ENCODE peak calls at places on chromosomes 7 and 10, in six cellular contexts. One of them, this sample, is unnamed.
A peak's percentile ranks its signal among the peaks of the same experiment; 100 is the strongest.

GRCh38 chr7:131536361-131536849 is 20.0 kb downstream of the PODXL start:
- ATAC-seq in HepG2: no peak
- ATAC-seq in upper lobe of left lung: no peak
- ATAC-seq in Panc1: no peak
- ATAC-seq in HCT116: no peak
- ATAC-seq in GM12878: no peak
- ATAC-seq in this sample: no peak

GRCh38 chr7:31695856-31696255 is 8.8 kb downstream of the PPP1R17 start:
- ATAC-seq in HCT116: no peak
- ATAC-seq in upper lobe of left lung: peak; percentile 88
- ATAC-seq in HepG2: no peak
- ATAC-seq in Panc1: no peak
- ATAC-seq in GM12878: peak; percentile 81
- ATAC-seq in this sample: peak; percentile 66

GRCh38 chr10:13512564-13512963 is 16.2 kb downstream of the BEND7 start:
- ATAC-seq in GM12878: no peak
- ATAC-seq in Panc1: no peak
- ATAC-seq in HCT116: no peak
- ATAC-seq in upper lobe of left lung: no peak
- ATAC-seq in HepG2: no peak
- ATAC-seq in this sample: no peak

GRCh38 chr7:148733496-148733895 is 34.8 kb downstream of the CUL1 start:
- ATAC-seq in Panc1: no peak
- ATAC-seq in HCT116: no peak
- ATAC-seq in GM12878: no peak
- ATAC-seq in upper lobe of left lung: no peak
- ATAC-seq in HepG2: no peak
- ATAC-seq in this sample: no peak

GRCh38 chr10:35843524-35844171 is 201.6 kb upstream of the FZD8 start:
- ATAC-seq in Panc1: no peak
- ATAC-seq in upper lobe of left lung: no peak
- ATAC-seq in HepG2: no peak
- ATAC-seq in GM12878: no peak
- ATAC-seq in HCT116: no peak
- ATAC-seq in this sample: no peak

GRCh38 chr7:542131-542934 is 22.7 kb upstream of the PDGFA start:
- ATAC-seq in GM12878: no peak
- ATAC-seq in upper lobe of left lung: no peak
- ATAC-seq in Panc1: no peak
- ATAC-seq in HepG2: no peak
- ATAC-seq in HCT116: no peak
- ATAC-seq in this sample: no peak

GRCh38 chr10:86823565-86823964 is 67.1 kb downstream of the BMPR1A start:
- ATAC-seq in upper lobe of left lung: no peak
- ATAC-seq in HCT116: no peak
- ATAC-seq in GM12878: no peak
- ATAC-seq in Panc1: peak; percentile 43
- ATAC-seq in HepG2: no peak
- ATAC-seq in this sample: no peak

GRCh38 chr7:40530292-40530691 is 395.5 kb downstream of the SUGCT start:
- ATAC-seq in HepG2: no peak
- ATAC-seq in upper lobe of left lung: no peak
- ATAC-seq in Panc1: no peak
- ATAC-seq in GM12878: no peak
- ATAC-seq in HCT116: no peak
- ATAC-seq in this sample: no peak

GRCh38 chr7:69452797-69453196 is 145.5 kb upstream of the AUTS2 start:
- ATAC-seq in upper lobe of left lung: no peak
- ATAC-seq in GM12878: no peak
- ATAC-seq in HCT116: no peak
- ATAC-seq in Panc1: no peak
- ATAC-seq in HepG2: no peak
- ATAC-seq in this sample: no peak

GRCh38 chr7:33982425-33982786 is 77.1 kb downstream of the BMPER start:
- ATAC-seq in GM12878: no peak
- ATAC-seq in HCT116: peak; percentile 19
- ATAC-seq in HepG2: no peak
- ATAC-seq in Panc1: no peak
- ATAC-seq in upper lobe of left lung: no peak
- ATAC-seq in this sample: no peak
- TF ChIP-seq CTCF in GM12878: no peak
- TF ChIP-seq CTCF in HCT116: peak; percentile 64
- TF ChIP-seq CTCF in HepG2: peak; percentile 36
- TF ChIP-seq CTCF in Panc1: peak; percentile 19
- TF ChIP-seq CTCF in upper lobe of left lung: peak; percentile 26
- TF ChIP-seq CTCF in this sample: peak; percentile 16

GRCh38 chr10:98031440-98031839 is 1.0 kb upstream of the CRTAC1 start:
- ATAC-seq in Panc1: no peak
- ATAC-seq in HepG2: no peak
- ATAC-seq in HCT116: no peak
- ATAC-seq in GM12878: no peak
- ATAC-seq in upper lobe of left lung: no peak
- ATAC-seq in this sample: no peak
- H3K27me3 ChIP-seq in Panc1: peaks cover 54% of the 10 kb centered on the region
- H3K27me3 ChIP-seq in HepG2: peaks cover 7% of the 10 kb centered on the region
- H3K27me3 ChIP-seq in HCT116: peaks cover 41% of the 10 kb centered on the region
- H3K27me3 ChIP-seq in GM12878: peaks cover 5% of the 10 kb centered on the region
- H3K27me3 ChIP-seq in upper lobe of left lung: peaks cover 25% of the 10 kb centered on the region
- H3K27me3 ChIP-seq in this sample: peaks cover 90% of the 10 kb centered on the region

GRCh38 chr10:75231672-75232581 is 3.8 kb downstream of the COMTD1 start:
- ATAC-seq in HepG2: no peak
- ATAC-seq in HCT116: no peak
- ATAC-seq in GM12878: no peak
- ATAC-seq in Panc1: no peak
- ATAC-seq in upper lobe of left lung: no peak
- ATAC-seq in this sample: no peak

GRCh38 chr10:75228278-75228677 is 7.5 kb downstream of the COMTD1 start:
- ATAC-seq in GM12878: no peak
- ATAC-seq in Panc1: no peak
- ATAC-seq in HepG2: no peak
- ATAC-seq in upper lobe of left lung: no peak
- ATAC-seq in HCT116: no peak
- ATAC-seq in this sample: no peak

GRCh38 chr10:75229961-75230360 is 5.8 kb downstream of the COMTD1 start:
- ATAC-seq in Panc1: no peak
- ATAC-seq in GM12878: no peak
- ATAC-seq in upper lobe of left lung: no peak
- ATAC-seq in HepG2: no peak
- ATAC-seq in HCT116: no peak
- ATAC-seq in this sample: no peak

GRCh38 chr10:75228834-75229233 is 6.9 kb downstream of the COMTD1 start:
- ATAC-seq in HepG2: no peak
- ATAC-seq in HCT116: no peak
- ATAC-seq in Panc1: no peak
- ATAC-seq in upper lobe of left lung: no peak
- ATAC-seq in GM12878: no peak
- ATAC-seq in this sample: no peak

GRCh38 chr10:75230600-75231038 is 5.1 kb downstream of the COMTD1 start:
- ATAC-seq in GM12878: peak; percentile 43
- ATAC-seq in HepG2: peak; percentile 15
- ATAC-seq in upper lobe of left lung: peak; percentile 59
- ATAC-seq in HCT116: peak; percentile 28
- ATAC-seq in Panc1: peak; percentile 20
- ATAC-seq in this sample: peak; percentile 35
- TF ChIP-seq POLR2AphosphoS5 in GM12878: no peak
- TF ChIP-seq POLR2AphosphoS5 in HepG2: no peak
- TF ChIP-seq POLR2AphosphoS5 in upper lobe of left lung: no peak
- TF ChIP-seq POLR2AphosphoS5 in HCT116: no peak
- TF ChIP-seq POLR2AphosphoS5 in Panc1: no peak
- TF ChIP-seq POLR2AphosphoS5 in this sample: peak; percentile 30

DNA sequence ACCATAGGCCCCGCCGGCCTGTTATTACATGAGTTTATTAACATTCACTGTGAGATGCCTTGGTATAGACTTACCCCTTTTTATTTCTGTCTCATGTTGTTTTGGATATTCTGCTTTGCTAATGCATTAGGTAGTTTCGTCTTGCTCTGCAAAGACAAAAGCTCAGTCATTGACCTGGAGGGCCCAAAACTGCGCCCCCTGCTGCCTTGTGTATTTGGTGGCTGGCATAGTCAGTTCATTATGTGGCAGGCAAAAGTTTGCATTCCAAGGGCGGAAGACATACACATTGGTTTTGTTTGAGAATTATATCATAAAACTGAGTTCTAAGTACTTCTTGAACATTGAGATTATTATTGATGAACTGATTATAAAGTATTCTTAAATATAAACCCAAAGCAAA is 372.5 kb downstream of the SDK1 start:
- ATAC-seq in GM12878: no peak
- ATAC-seq in HepG2: no peak
- ATAC-seq in Panc1: peak; percentile 60
- ATAC-seq in HCT116: peak; percentile 71
- ATAC-seq in upper lobe of left lung: no peak
- ATAC-seq in this sample: no peak
- TF ChIP-seq CTCF in GM12878: no peak
- TF ChIP-seq CTCF in HepG2: peak; percentile 53
- TF ChIP-seq CTCF in Panc1: peak; percentile 78
- TF ChIP-seq CTCF in HCT116: peak; percentile 52
- TF ChIP-seq CTCF in upper lobe of left lung: peak; percentile 14
- TF ChIP-seq CTCF in this sample: no peak

GRCh38 chr7:155515318-155515717 is 31.0 kb downstream of the CNPY1 start:
- ATAC-seq in HepG2: no peak
- ATAC-seq in GM12878: no peak
- ATAC-seq in upper lobe of left lung: no peak
- ATAC-seq in Panc1: no peak
- ATAC-seq in HCT116: no peak
- ATAC-seq in this sample: no peak
- H3K27me3 ChIP-seq in HepG2: peaks cover 4% of the 10 kb centered on the region
- H3K27me3 ChIP-seq in GM12878: peaks cover 5% of the 10 kb centered on the region
- H3K27me3 ChIP-seq in upper lobe of left lung: peaks cover 15% of the 10 kb centered on the region
- H3K27me3 ChIP-seq in Panc1: peaks cover 31% of the 10 kb centered on the region
- H3K27me3 ChIP-seq in HCT116: peaks cover 53% of the 10 kb centered on the region
- H3K27me3 ChIP-seq in this sample: peaks cover 91% of the 10 kb centered on the region

DNA sequence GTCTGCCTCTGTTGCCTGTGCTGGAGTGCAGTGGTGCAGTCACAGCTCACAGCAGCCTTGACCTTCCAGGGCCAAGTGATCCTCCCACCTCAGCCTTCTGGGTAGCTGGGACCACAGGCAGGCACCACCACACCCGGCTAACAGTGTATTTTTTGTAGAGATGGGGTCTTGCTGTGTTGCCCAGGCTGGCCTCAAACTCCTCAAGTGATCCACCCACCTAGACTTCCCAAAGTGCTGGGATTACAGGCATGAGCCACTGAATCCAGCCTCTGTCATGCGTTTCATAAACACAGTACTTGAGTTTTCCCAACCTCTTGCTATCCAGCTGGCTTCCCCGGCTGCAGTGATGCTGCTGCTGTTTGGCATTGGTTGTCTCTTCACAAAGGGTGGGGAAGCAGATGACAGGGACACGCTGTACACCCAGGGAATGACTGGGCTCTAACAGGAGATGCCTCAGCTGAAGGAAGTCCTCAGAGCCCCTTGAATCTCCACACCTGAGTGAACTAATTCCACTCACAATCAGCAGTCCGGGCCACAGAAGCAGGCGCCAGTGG is 191.5 kb downstream of the DIP2C start:
- ATAC-seq in Panc1: no peak
- ATAC-seq in HCT116: no peak
- ATAC-seq in GM12878: no peak
- ATAC-seq in HepG2: no peak
- ATAC-seq in upper lobe of left lung: no peak
- ATAC-seq in this sample: peak; percentile 43
- TF ChIP-seq POLR2AphosphoS5 in Panc1: no peak
- TF ChIP-seq POLR2AphosphoS5 in HCT116: no peak
- TF ChIP-seq POLR2AphosphoS5 in GM12878: no peak
- TF ChIP-seq POLR2AphosphoS5 in HepG2: no peak
- TF ChIP-seq POLR2AphosphoS5 in upper lobe of left lung: no peak
- TF ChIP-seq POLR2AphosphoS5 in this sample: peak; percentile 29

DNA sequence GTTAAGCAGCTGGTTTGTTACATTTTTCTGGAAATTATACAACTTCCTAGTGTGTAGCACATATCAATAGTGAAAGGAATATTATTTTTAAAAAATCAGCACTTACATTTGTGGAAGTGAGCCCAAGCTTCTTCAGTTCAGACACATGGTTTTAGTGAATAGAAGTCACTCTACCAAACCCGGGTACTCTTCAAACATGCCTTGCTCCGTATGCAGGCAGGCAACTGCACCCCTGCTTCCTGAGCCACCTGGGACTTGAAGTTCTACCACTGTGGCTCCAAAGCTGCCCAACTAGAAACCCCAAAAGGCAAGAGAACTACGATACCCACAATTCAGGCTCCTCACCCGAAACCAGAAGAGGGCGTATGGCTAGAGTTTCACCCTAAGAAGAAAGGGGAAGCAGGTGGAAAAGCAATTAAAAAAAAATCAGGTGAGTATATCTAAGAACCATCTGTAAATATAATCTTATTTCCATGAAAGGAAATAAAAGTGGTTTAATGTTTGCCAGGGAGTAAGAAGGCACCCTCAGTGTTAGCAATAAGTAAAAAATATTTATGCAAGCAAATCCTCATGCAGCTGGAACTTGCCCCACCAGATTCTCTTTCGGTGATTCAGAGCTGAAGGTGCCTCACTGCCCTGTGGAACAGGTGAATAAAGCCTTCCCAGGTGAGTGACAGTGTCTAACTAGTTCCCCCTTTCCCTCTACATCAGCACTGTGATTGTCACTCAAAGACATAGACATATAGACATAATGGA is at the start of gene MACC1:
- ATAC-seq in HCT116: peak; percentile 92
- ATAC-seq in Panc1: no peak
- ATAC-seq in upper lobe of left lung: peak; percentile 60
- ATAC-seq in GM12878: peak; percentile 61
- ATAC-seq in HepG2: no peak
- ATAC-seq in this sample: no peak
- TF ChIP-seq CTCF in HCT116: peak; percentile 23
- TF ChIP-seq CTCF in Panc1: peak; percentile 26
- TF ChIP-seq CTCF in upper lobe of left lung: peak; percentile 39
- TF ChIP-seq CTCF in GM12878: peak; percentile 72
- TF ChIP-seq CTCF in HepG2: no peak
- TF ChIP-seq CTCF in this sample: no peak

GRCh38 chr10:101144053-101144452 is 13.0 kb downstream of the TLX1 start:
- ATAC-seq in GM12878: no peak
- ATAC-seq in HCT116: no peak
- ATAC-seq in HepG2: no peak
- ATAC-seq in upper lobe of left lung: no peak
- ATAC-seq in Panc1: no peak
- ATAC-seq in this sample: no peak

GRCh38 chr10:101145145-101145544 is 14.0 kb downstream of the TLX1 start:
- ATAC-seq in GM12878: no peak
- ATAC-seq in Panc1: no peak
- ATAC-seq in HepG2: no peak
- ATAC-seq in upper lobe of left lung: no peak
- ATAC-seq in HCT116: no peak
- ATAC-seq in this sample: no peak

GRCh38 chr10:101146392-101147251 is 15.5 kb downstream of the TLX1 start:
- ATAC-seq in HepG2: no peak
- ATAC-seq in HCT116: no peak
- ATAC-seq in upper lobe of left lung: no peak
- ATAC-seq in Panc1: no peak
- ATAC-seq in GM12878: no peak
- ATAC-seq in this sample: no peak

GRCh38 chr10:101143354-101143648 is 12.2 kb downstream of the TLX1 start:
- ATAC-seq in upper lobe of left lung: no peak
- ATAC-seq in HepG2: no peak
- ATAC-seq in Panc1: no peak
- ATAC-seq in HCT116: no peak
- ATAC-seq in GM12878: no peak
- ATAC-seq in this sample: no peak

GRCh38 chr10:101145750-101146391 is 14.8 kb downstream of the TLX1 start:
- ATAC-seq in upper lobe of left lung: no peak
- ATAC-seq in GM12878: no peak
- ATAC-seq in HepG2: no peak
- ATAC-seq in Panc1: no peak
- ATAC-seq in HCT116: no peak
- ATAC-seq in this sample: no peak
- H3K27me3 ChIP-seq in upper lobe of left lung: peaks cover 58% of the 10 kb centered on the region
- H3K27me3 ChIP-seq in GM12878: peaks cover 15% of the 10 kb centered on the region
- H3K27me3 ChIP-seq in HepG2: peaks cover 18% of the 10 kb centered on the region
- H3K27me3 ChIP-seq in Panc1: peaks cover 12% of the 10 kb centered on the region
- H3K27me3 ChIP-seq in HCT116: no peaks in the 10 kb centered on the region
- H3K27me3 ChIP-seq in this sample: peaks cover 100% of the 10 kb centered on the region

This sample was measured in gastroesophageal sphincter.